ENCODE peak calls at places on chromosomes 16 and 17, in five cellular contexts. F, P, G, E and X are unnamed samples.

GRCh38 chr17:50685334-50685665 is 22.4 kb downstream of the ANKRD40 start:
- DNase-seq in P (no peak), G (no peak), F (no peak), E (no peak), X (no peak)

GRCh38 chr16:2170587-2171435 is 15.2 kb downstream of the TRAF7 start:
- DNase-seq in E (no peak), G (no peak), F (no peak), P (no peak), X (no peak)

GRCh38 chr16:88453621-88454314 is 688 bp downstream of the ZFPM1 start:
- DNase-seq in F (no peak), P (no peak), G (no peak), E (no peak), X (no peak)

GRCh38 chr17:18235743-18236256 is 10.4 kb downstream of the LLGL1 start:
- DNase-seq in E (peak), P (no peak), G (no peak), F (no peak), X (no peak)

GRCh38 chr17:13981881-13982280 is 87.4 kb upstream of the COX10 start:
- DNase-seq in P (no peak), G (no peak), F (no peak), E (no peak), X (no peak)

GRCh38 chr17:75153854-75154194 is 488 bp downstream of the JPT1 start:
- DNase-seq in E (peak), P (no peak), F (no peak), G (no peak), X (no peak)

GRCh38 chr16:56263711-56264608 is 72.7 kb downstream of the GNAO1 start:
- DNase-seq in E (no peak), F (no peak), P (no peak), G (no peak), X (no peak)

GRCh38 chr17:79831367-79832210 is 7.7 kb downstream of the CBX4 start:
- DNase-seq in P (no peak), E (no peak), G (no peak), F (no peak), X (no peak)

GRCh38 chr16:66070140-66070887 is 296.2 kb upstream of the CDH5 start:
- DNase-seq in P (no peak), E (no peak), F (no peak), G (no peak), X (no peak)

GRCh38 chr16:2429037-2429770 is at the start of gene CCNF:
- DNase-seq in E (peak), P (peak), G (peak), F (peak), X (peak)

GRCh38 chr17:82374626-82375331 is 3.2 kb downstream of the UTS2R start:
- DNase-seq in F (no peak), E (no peak), G (no peak), P (no peak), X (no peak)

GRCh38 chr17:78351449-78352006 is 8.3 kb downstream of the SOCS3 start:
- DNase-seq in P (no peak), F (no peak), G (no peak), E (no peak), X (no peak)

GRCh38 chr17:43068570-43069367 is 43.7 kb downstream of the RND2 start:
- DNase-seq in E (no peak), F (no peak), G (no peak), P (no peak), X (no peak)

GRCh38 chr16:89723279-89724250 is 2.2 kb downstream of the ZNF276 start:
- DNase-seq in P (peak), E (no peak), F (no peak), G (no peak), X (no peak)

GRCh38 chr17:47323382-47324223 is at the start of gene EFCAB13:
- DNase-seq in F (peak), E (peak), G (peak), P (peak), X (peak)

GRCh38 chr17:75764711-75765421 is at the start of gene GALK1:
- DNase-seq in G (no peak), E (peak), F (peak), P (peak), X (peak)

GRCh38 chr17:17403899-17404576 is 72.8 kb upstream of the MED9 start:
- DNase-seq in G (peak), P (no peak), E (no peak), F (no peak), X (peak)

GRCh38 chr16:3780570-3780969 is 63.2 kb upstream of the TRAP1 start:
- DNase-seq in G (no peak), P (no peak), E (peak), F (no peak), X (peak)

GRCh38 chr17:58504826-58505351 is 9.5 kb downstream of the MTMR4 start:
- DNase-seq in P (no peak), E (no peak), F (peak), G (no peak), X (peak)

GRCh38 chr17:8859029-8859803 is 8.3 kb downstream of the PIK3R6 start:
- DNase-seq in E (no peak), P (no peak), G (no peak), F (no peak), X (no peak)

GRCh38 chr16:14364386-14365199 is 265.5 kb downstream of the PARN start:
- DNase-seq in E (peak), P (no peak), F (no peak), G (no peak), X (no peak)

GRCh38 chr17:61487161-61487654 is 35.0 kb downstream of the TBX4 start:
- DNase-seq in E (no peak), P (no peak), G (no peak), F (no peak), X (no peak)

GRCh38 chr17:19268611-19269010 is 31.4 kb downstream of the EPN2 start:
- DNase-seq in P (no peak), F (no peak), E (no peak), G (no peak), X (no peak)

GRCh38 chr16:56732366-56732765 is 2.4 kb downstream of the NUP93 start:
- DNase-seq in E (no peak), G (no peak), P (no peak), F (no peak), X (no peak)

GRCh38 chr17:36812762-36813161 is 124.5 kb upstream of the LHX1 start:
- DNase-seq in F (no peak), P (no peak), G (no peak), E (no peak), X (no peak)

GRCh38 chr16:11250091-11250785 is 5.8 kb downstream of the SOCS1 start:
- DNase-seq in P (no peak), E (peak), F (no peak), G (no peak), X (no peak)

GRCh38 chr16:65476556-65476955 is 354.7 kb upstream of the CDH11 start:
- DNase-seq in G (no peak), P (no peak), E (no peak), F (no peak), X (no peak)

GRCh38 chr17:33154869-33155455 is 138.1 kb downstream of the ASIC2 start:
- DNase-seq in G (no peak), E (no peak), F (no peak), P (no peak), X (no peak)

GRCh38 chr16:68732741-68733399 is 4.2 kb upstream of the CDH1 start:
- DNase-seq in P (no peak), F (no peak), E (no peak), G (no peak), X (no peak)

GRCh38 chr17:50258647-50259483 is 15.4 kb upstream of the TMEM92 start:
- DNase-seq in E (no peak), P (no peak), G (no peak), F (no peak), X (no peak)

GRCh38 chr17:68103148-68103547 is 67.6 kb downstream of the KPNA2 start:
- DNase-seq in P (no peak), E (no peak), F (no peak), G (no peak), X (no peak)

GRCh38 chr17:75876938-75877751 is 1.2 kb downstream of the TRIM47 start:
- DNase-seq in G (no peak), F (no peak), E (peak), P (no peak), X (no peak)

GRCh38 chr17:31525801-31526549 is 134.5 kb downstream of the RAB11FIP4 start:
- DNase-seq in P (no peak), G (no peak), E (peak), F (no peak), X (no peak)

GRCh38 chr16:58755989-58756649 is 22.0 kb upstream of the GOT2 start:
- DNase-seq in G (no peak), F (peak), P (peak), E (peak), X (peak)

GRCh38 chr16:88617268-88618031 is 20.9 kb upstream of the IL17C start:
- DNase-seq in P (no peak), G (no peak), F (no peak), E (peak), X (no peak)